ENCODE peak calls at places on chromosomes 5 and 9, in four cellular contexts. C, K, N and S are unnamed samples.

GRCh38 chr5:141947366-141947765 is 10.6 kb downstream of the PCDH12 start:
- DNase-seq in C (no peak), K (no peak), N (no peak), S (no peak)

GRCh38 chr5:116573617-116574431 is 799 bp downstream of the SEMA6A start:
- DNase-seq in C (no peak), K (no peak), N (no peak), S (no peak)

GRCh38 chr5:14054965-14055963 is 87.9 kb upstream of the TRIO start:
- DNase-seq in C (no peak), K (no peak), N (no peak), S (no peak)

GRCh38 chr9:86801246-86801645 is 146.1 kb downstream of the GAS1 start:
- DNase-seq in C (no peak), K (no peak), N (no peak), S (no peak)

GRCh38 chr5:109034276-109034675 is 286.6 kb downstream of the FER start:
- DNase-seq in C (no peak), K (no peak), N (no peak), S (no peak)

GRCh38 chr5:41435276-41435675 is 75.1 kb downstream of the PLCXD3 start:
- DNase-seq in C (no peak), K (no peak), N (no peak), S (no peak)

GRCh38 chr5:98085593-98085992 is 687.9 kb upstream of the RGMB start:
- DNase-seq in C (no peak), K (no peak), N (no peak), S (no peak)

GRCh38 chr5:95735436-95735835 is 4.3 kb downstream of the RHOBTB3 start:
- DNase-seq in C (no peak), K (no peak), N (no peak), S (no peak)

GRCh38 chr5:37807902-37808301 is 31.9 kb downstream of the GDNF start:
- DNase-seq in C (no peak), K (no peak), N (no peak), S (no peak)
- TF ChIP-seq EGR1 in C (no peak), K (no peak), N (no peak), S (no peak)

GRCh38 chr9:135046156-135047025 is 41.1 kb upstream of the OLFM1 start:
- DNase-seq in C (no peak), K (no peak), N (no peak), S (no peak)
- TF ChIP-seq MAX in C (no peak), K (no peak), N (no peak), S (no peak)

GRCh38 chr5:89883967-89884366 is 525.6 kb downstream of the CETN3 start:
- DNase-seq in C (no peak), K (no peak), N (no peak), S (no peak)
- TF ChIP-seq YY1 in C (no peak), K (no peak), N (no peak), S (no peak)

GRCh38 chr5:131224387-131225191 is 39.3 kb upstream of the CDC42SE2 start:
- DNase-seq in C (peak; percentile 96), K (no peak), N (no peak), S (no peak)
- TF ChIP-seq EGR1 in C (no peak), K (no peak), N (no peak), S (no peak)

GRCh38 chr5:80184235-80185023 is 71.4 kb downstream of the SERINC5 start:
- DNase-seq in C (no peak), K (peak; percentile 26), N (no peak), S (no peak)
- TF ChIP-seq MAX in C (no peak), K (no peak), N (no peak), S (no peak)

DNA sequence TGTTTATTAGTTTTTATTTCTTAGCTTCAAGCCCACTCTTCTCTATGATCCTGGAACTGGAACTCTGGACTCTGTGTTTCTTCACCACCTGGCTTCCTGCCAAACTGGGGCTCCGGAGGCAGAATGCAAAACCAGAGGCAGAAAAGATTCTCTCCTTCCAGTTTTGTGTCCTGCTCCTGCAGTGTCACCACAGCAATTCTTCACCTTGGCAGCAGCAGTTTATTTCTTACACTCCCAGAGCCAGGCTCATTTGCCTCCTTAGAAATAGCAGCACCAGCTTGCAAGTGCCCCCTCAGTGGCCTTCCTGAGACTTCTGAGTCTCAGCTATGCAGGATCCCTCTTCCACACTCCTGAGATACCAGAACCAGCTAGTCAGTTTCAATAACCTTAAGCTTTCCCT is 26.7 kb upstream of the CAMK4 start:
- DNase-seq in C (no peak), K (no peak), N (no peak), S (no peak)
- TF ChIP-seq YY1 in C (no peak), K (no peak), N (no peak), S (no peak)

GRCh38 chr5:1017691-1018455 is 9.3 kb downstream of the NKD2 start:
- DNase-seq in C (no peak), K (no peak), N (no peak), S (no peak)
- TF ChIP-seq EGR1 in C (no peak), K (no peak), N (no peak), S (no peak)